ENCODE peak calls at places on chromosomes 16 and 17, in six cellular contexts. K is transverse colon, Q is small intestine, U is psoas muscle, E is body of pancreas, J is GM23338. M is an unnamed sample. For H3K27me3, the result is how much of the 10 kb centered on the place peaks cover.

GRCh38 chr16:50696575-50697420 is 3.4 kb downstream of the NOD2 start:
- DNase-seq in K (peak), Q (peak), U (peak), E (peak), J (no peak), M (peak)

GRCh38 chr17:76643553-76644148 is at the start of gene ST6GALNAC1:
- DNase-seq in K (peak), Q (peak), U (no peak), E (no peak), J (no peak), M (no peak)

GRCh38 chr16:66085651-66086050 is 280.8 kb upstream of the CDH5 start:
- DNase-seq in K (no peak), Q (no peak), U (no peak), E (no peak), J (no peak), M (no peak)

GRCh38 chr16:57098188-57098841 is 5.9 kb downstream of the CPNE2 start:
- DNase-seq in K (no peak), Q (no peak), U (no peak), E (no peak), J (peak), M (no peak)

GRCh38 chr17:37064166-37064565 is 115.4 kb downstream of the AATF start:
- DNase-seq in K (no peak), Q (no peak), U (no peak), E (no peak), J (no peak), M (peak)

GRCh38 chr17:8153550-8153956 is 1.3 kb upstream of the PER1 start:
- DNase-seq in K (peak), Q (peak), U (peak), E (peak), J (peak), M (peak)

GRCh38 chr16:85622683-85623082 is 9.6 kb downstream of the GSE1 start:
- DNase-seq in K (no peak), Q (no peak), U (no peak), E (no peak), J (no peak), M (no peak)

GRCh38 chr17:73610331-73610911 is 33.8 kb downstream of the SDK2 start:
- DNase-seq in K (no peak), Q (no peak), U (no peak), E (no peak), J (no peak), M (no peak)

GRCh38 chr17:3641717-3642486 is 5.3 kb downstream of the CTNS start:
- DNase-seq in K (no peak), Q (no peak), U (no peak), E (no peak), J (no peak), M (no peak)

GRCh38 chr17:59840908-59841666 is 51.7 kb downstream of the TUBD1 start:
- DNase-seq in K (no peak), Q (peak), U (no peak), E (peak), J (no peak), M (no peak)

GRCh38 chr16:10312784-10313724 is 72.8 kb upstream of the ATF7IP2 start:
- DNase-seq in K (no peak), Q (no peak), U (no peak), E (no peak), J (no peak), M (no peak)

GRCh38 chr17:1142503-1143095 is 37.2 kb downstream of the ABR start:
- DNase-seq in K (no peak), Q (no peak), U (peak), E (no peak), J (no peak), M (no peak)

GRCh38 chr17:74194682-74195081 is 8.8 kb upstream of the RPL38 start:
- DNase-seq in K (no peak), Q (no peak), U (no peak), E (no peak), J (no peak), M (no peak)

GRCh38 chr16:1929578-1930337 is 11.5 kb upstream of the HS3ST6 start:
- DNase-seq in K (peak), Q (peak), U (peak), E (peak), J (peak), M (peak)

GRCh38 chr16:80024443-80024842 is 423.9 kb upstream of the MAF start:
- DNase-seq in K (no peak), Q (no peak), U (no peak), E (no peak), J (no peak), M (no peak)

GRCh38 chr16:4690946-4691665 is 2.3 kb upstream of the NUDT16L1 start:
- DNase-seq in K (no peak), Q (no peak), U (no peak), E (no peak), J (no peak), M (no peak)

GRCh38 chr17:56779306-56779705 is 54.4 kb downstream of the C17orf67 start:
- DNase-seq in K (no peak), Q (no peak), U (no peak), E (no peak), J (no peak), M (no peak)

GRCh38 chr16:4358831-4359561 is 7.9 kb upstream of the PAM16 start:
- DNase-seq in K (peak), Q (peak), U (peak), E (peak), J (peak), M (peak)

GRCh38 chr16:25198021-25198420 is 18.7 kb upstream of the AQP8 start:
- DNase-seq in K (no peak), Q (no peak), U (no peak), E (no peak), J (no peak), M (no peak)

GRCh38 chr17:74972107-74972972 is at the start of gene HID1:
- DNase-seq in K (peak), Q (peak), U (peak), E (peak), J (peak), M (peak)

GRCh38 chr17:10177131-10177920 is 21.1 kb downstream of the GAS7 start:
- DNase-seq in K (no peak), Q (no peak), U (no peak), E (no peak), J (no peak), M (no peak)

GRCh38 chr17:83200746-83201145 is 121.3 kb downstream of the METRNL start:
- DNase-seq in K (no peak), Q (no peak), U (peak), E (no peak), J (no peak), M (peak)

GRCh38 chr16:46688101-46688656 is 799 bp downstream of the VPS35 start:
- DNase-seq in K (peak), Q (peak), U (no peak), E (no peak), J (no peak), M (no peak)

GRCh38 chr16:28157768-28158535 is 53.8 kb downstream of the XPO6 start:
- DNase-seq in K (no peak), Q (no peak), U (no peak), E (no peak), J (no peak), M (no peak)

GRCh38 chr16:74466872-74467271 is 45.6 kb upstream of the CLEC18B start:
- DNase-seq in K (no peak), Q (no peak), U (no peak), E (no peak), J (no peak), M (no peak)

GRCh38 chr17:81042606-81043005 is 7.7 kb downstream of the BAIAP2 start:
- DNase-seq in K (no peak), Q (no peak), U (no peak), E (no peak), J (no peak), M (no peak)

GRCh38 chr16:54886078-54886477 is 44.6 kb upstream of the IRX5 start:
- DNase-seq in K (no peak), Q (no peak), U (no peak), E (no peak), J (no peak), M (no peak)

GRCh38 chr17:75135946-75136345 is 4.4 kb upstream of the NT5C start:
- DNase-seq in K (no peak), Q (no peak), U (no peak), E (no peak), J (no peak), M (no peak)

GRCh38 chr17:81644496-81644895 is 7.5 kb downstream of the TSPAN10 start:
- DNase-seq in K (no peak), Q (no peak), U (no peak), E (no peak), J (no peak), M (no peak)

GRCh38 chr16:58843675-58844074 is 109.6 kb upstream of the GOT2 start:
- DNase-seq in K (no peak), Q (no peak), U (no peak), E (no peak), J (peak), M (no peak)

GRCh38 chr17:51853857-51854256 is 304.7 kb downstream of the CA10 start:
- DNase-seq in K (peak), Q (peak), U (no peak), E (no peak), J (no peak), M (no peak)

GRCh38 chr16:78478267-78478821 is 378.9 kb downstream of the WWOX start:
- DNase-seq in K (no peak), Q (no peak), U (no peak), E (no peak), J (peak), M (no peak)

GRCh38 chr17:6636616-6637457 is 3.7 kb downstream of the KIAA0753 start:
- DNase-seq in K (no peak), Q (no peak), U (no peak), E (no peak), J (peak), M (no peak)

GRCh38 chr17:50328360-50328759 is 17.6 kb upstream of the XYLT2 start:
- DNase-seq in K (no peak), Q (no peak), U (no peak), E (no peak), J (no peak), M (no peak)
- H3K27me3 ChIP-seq in K (under half), Q (under half), U (under half), E (under half), J (under half), M (under half)

GRCh38 chr17:72111374-72111773 is 9.4 kb upstream of the SOX9 start:
- DNase-seq in K (no peak), Q (no peak), U (no peak), E (no peak), J (no peak), M (no peak)

GRCh38 chr17:72110953-72111339 is 9.9 kb upstream of the SOX9 start:
- DNase-seq in K (peak), Q (no peak), U (no peak), E (no peak), J (no peak), M (no peak)

GRCh38 chr17:72113751-72114150 is 7.1 kb upstream of the SOX9 start:
- DNase-seq in K (no peak), Q (no peak), U (no peak), E (no peak), J (no peak), M (no peak)

GRCh38 chr17:72107100-72107499 is 13.7 kb upstream of the SOX9 start:
- DNase-seq in K (no peak), Q (no peak), U (no peak), E (no peak), J (no peak), M (no peak)

GRCh38 chr17:72110231-72110952 is 10.4 kb upstream of the SOX9 start:
- DNase-seq in K (no peak), Q (peak), U (no peak), E (no peak), J (peak), M (no peak)
- H3K4me3 ChIP-seq in K (peak), Q (peak), U (no peak), E (no peak), J (peak), M (no peak)

DNA sequence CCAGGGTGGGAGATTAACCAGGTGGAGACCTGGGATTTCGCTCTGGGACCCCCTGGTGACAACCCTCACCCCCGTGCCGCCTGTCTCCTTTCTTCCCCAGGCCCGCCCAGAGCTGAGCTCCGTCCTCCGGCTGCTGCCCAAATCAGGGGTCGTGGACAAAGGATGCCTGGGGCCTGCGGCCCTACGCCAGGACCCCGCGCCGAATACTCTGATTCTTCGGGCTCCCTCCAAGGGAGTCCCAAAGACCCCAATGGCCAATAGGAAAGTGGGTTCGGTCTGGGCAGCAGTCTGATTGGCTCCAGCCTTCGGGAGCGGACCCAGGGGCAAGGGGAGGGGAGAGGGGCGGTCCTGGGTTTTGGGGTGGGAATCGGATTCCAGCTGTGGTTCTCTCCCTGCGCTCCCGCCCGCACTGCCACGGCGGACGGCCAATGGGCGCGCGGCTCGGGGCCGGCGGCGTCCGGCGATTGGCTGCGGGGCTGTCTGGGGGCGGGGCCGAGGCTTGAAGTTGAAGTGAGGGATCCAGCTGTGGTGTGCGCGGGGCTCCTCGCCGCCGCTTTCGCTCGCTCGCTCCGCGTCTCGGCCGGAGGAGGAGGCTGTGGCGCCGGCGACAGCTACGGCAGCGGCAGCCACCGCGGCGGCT is at the start of gene CACNA1G:
- DNase-seq in K (peak), Q (peak), U (peak), E (peak), J (peak), M (peak)
- H3K27me3 ChIP-seq in K (half or more), Q (under half), U (under half), E (under half), J (half or more), M (under half)

GRCh38 chr16:81809567-81809966 is 30.5 kb downstream of the PLCG2 start:
- DNase-seq in K (no peak), Q (no peak), U (no peak), E (no peak), J (no peak), M (no peak)
- H3K4me3 ChIP-seq in K (no peak), Q (no peak), U (no peak), E (no peak), J (no peak), M (no peak)

M was measured in SJCRH30.